ENCODE peak calls at places on chromosomes 2 and 18, in seven cellular contexts. O is endothelial cell, T is astrocyte, H is tibial nerve, C is fibroblast of mammary gland, X is heart left ventricle, R is cardiac muscle cell. A is an unnamed sample.

GRCh38 chr2:166984797-166985196 is 96.5 kb downstream of the XIRP2 start:
- DNase-seq in H (no peak), T (peak), C (peak), O (no peak), R (no peak), X (no peak), A (no peak)

GRCh38 chr2:233410191-233410760 is 56.0 kb downstream of the DGKD start:
- DNase-seq in O (no peak), C (no peak), R (no peak), T (no peak), H (no peak), X (no peak), A (no peak)

GRCh38 chr2:160516547-160517365 is 23.1 kb upstream of the RBMS1 start:
- DNase-seq in R (peak), X (no peak), C (peak), H (no peak), T (peak), O (no peak), A (no peak)

GRCh38 chr2:107810734-107811133 is 16.0 kb upstream of the RGPD4 start:
- DNase-seq in R (no peak), X (no peak), C (no peak), H (no peak), O (no peak), T (no peak), A (no peak)

GRCh38 chr2:174835797-174836255 is 71.6 kb upstream of the CHRNA1 start:
- DNase-seq in T (peak), H (no peak), X (no peak), C (peak), O (no peak), R (peak), A (no peak)

GRCh38 chr2:120683701-120684100 is 52.0 kb upstream of the GLI2 start:
- DNase-seq in T (no peak), R (no peak), X (no peak), H (no peak), C (no peak), O (no peak), A (no peak)

GRCh38 chr2:98944786-98945185 is 8.8 kb upstream of the CRACDL start:
- DNase-seq in T (peak), C (peak), O (no peak), H (no peak), R (peak), X (no peak), A (no peak)

GRCh38 chr2:38146917-38147307 is 71.0 kb upstream of the CYP1B1 start:
- DNase-seq in C (peak), H (no peak), R (peak), T (peak), O (no peak), X (no peak), A (no peak)

GRCh38 chr18:58367425-58368140 is 261.3 kb downstream of the ALPK2 start:
- DNase-seq in O (no peak), X (no peak), R (no peak), H (no peak), T (no peak), C (no peak), A (no peak)

GRCh38 chr2:156005999-156006712 is 326.4 kb downstream of the NR4A2 start:
- DNase-seq in X (no peak), T (no peak), R (no peak), H (no peak), O (no peak), C (peak), A (no peak)

GRCh38 chr18:360676-361075 is 92.8 kb upstream of the THOC1 start:
- DNase-seq in O (no peak), R (no peak), C (no peak), H (no peak), X (no peak), T (no peak), A (no peak)

GRCh38 chr2:138922973-138923563 is 142.9 kb upstream of the NXPH2 start:
- DNase-seq in H (no peak), T (peak), R (peak), O (no peak), C (peak), X (no peak), A (no peak)

GRCh38 chr2:8028981-8029380 is 652.9 kb upstream of the ID2 start:
- DNase-seq in H (no peak), C (no peak), R (no peak), O (no peak), T (no peak), X (no peak), A (no peak)

GRCh38 chr2:48415765-48416515 is 114.0 kb upstream of the STON1 start:
- DNase-seq in R (peak), X (no peak), O (no peak), C (no peak), T (no peak), H (no peak), A (no peak)

GRCh38 chr2:159600752-159601151 is 15.6 kb downstream of the BAZ2B start:
- DNase-seq in R (peak), X (no peak), C (peak), H (no peak), O (no peak), T (peak), A (no peak)

GRCh38 chr2:239151201-239152131 is 249.4 kb downstream of the HDAC4 start:
- DNase-seq in O (no peak), C (peak), R (no peak), H (peak), T (no peak), X (no peak), A (peak)

GRCh38 chr18:24054130-24054529 is 39.6 kb downstream of the TTC39C start:
- DNase-seq in X (no peak), T (peak), H (no peak), C (peak), O (no peak), R (peak), A (no peak)

GRCh38 chr18:58241877-58242276 is 197.9 kb downstream of the NEDD4L start:
- DNase-seq in R (peak), H (no peak), X (no peak), O (no peak), T (peak), C (peak), A (no peak)

GRCh38 chr2:159988412-159988970 is 73.9 kb downstream of the PLA2R1 start:
- DNase-seq in X (no peak), C (no peak), H (no peak), T (no peak), R (no peak), O (no peak), A (no peak)

GRCh38 chr2:11387100-11387390 is 42.6 kb upstream of the ROCK2 start:
- DNase-seq in H (no peak), X (no peak), R (peak), O (no peak), T (no peak), C (peak), A (no peak)

GRCh38 chr2:220847587-220847986 is 724.5 kb downstream of the EPHA4 start:
- DNase-seq in T (peak), O (no peak), X (no peak), R (peak), H (no peak), C (peak), A (no peak)

GRCh38 chr2:52686935-52687334 is 1080.7 kb upstream of the CHAC2 start:
- DNase-seq in R (no peak), C (no peak), O (no peak), T (peak), X (no peak), H (no peak), A (no peak)

GRCh38 chr2:56185582-56186046 is 1.8 kb downstream of the CCDC85A start:
- DNase-seq in H (no peak), R (peak), O (peak), C (no peak), X (peak), T (peak), A (peak)

GRCh38 chr2:140836826-140837225 is 1294.0 kb downstream of the LRP1B start:
- DNase-seq in H (no peak), O (no peak), X (no peak), T (no peak), R (no peak), C (no peak), A (no peak)

GRCh38 chr2:123688504-123688903 is 336.6 kb upstream of the CNTNAP5 start:
- DNase-seq in O (no peak), T (no peak), C (no peak), H (no peak), X (no peak), R (no peak), A (no peak)

GRCh38 chr2:158179660-158180059 is 78.0 kb downstream of the UPP2 start:
- DNase-seq in H (no peak), C (peak), T (no peak), X (no peak), R (peak), O (no peak), A (no peak)
- TF ChIP-seq CTCF in H (peak), C (peak), T (peak), X (peak), R (peak), O (no peak), A (peak)

GRCh38 chr18:48752478-48752877 is 198.3 kb downstream of the SMAD7 start:
- DNase-seq in R (no peak), H (no peak), T (no peak), O (no peak), C (no peak), X (no peak), A (no peak)

GRCh38 chr18:48752928-48753327 is 197.8 kb downstream of the SMAD7 start:
- DNase-seq in O (no peak), H (no peak), C (no peak), R (no peak), T (peak), X (no peak), A (no peak)

GRCh38 chr18:48751727-48752468 is 198.9 kb downstream of the SMAD7 start:
- DNase-seq in T (no peak), R (peak), C (no peak), O (no peak), H (no peak), X (no peak), A (no peak)

GRCh38 chr18:48750485-48751175 is 200.1 kb downstream of the SMAD7 start:
- DNase-seq in O (no peak), X (peak), R (peak), H (no peak), T (peak), C (peak), A (no peak)

GRCh38 chr18:48749768-48750167 is 201.0 kb downstream of the SMAD7 start:
- DNase-seq in C (peak), X (peak), T (peak), H (peak), R (peak), O (no peak), A (peak)
- TF ChIP-seq CTCF in C (no peak), X (peak), T (no peak), H (no peak), R (peak), O (no peak), A (peak)

GRCh38 chr2:165699931-165700330 is 94.1 kb downstream of the GALNT3 start:
- DNase-seq in H (no peak), O (no peak), C (no peak), R (no peak), X (no peak), T (no peak), A (no peak)

GRCh38 chr2:165700511-165700910 is 93.5 kb downstream of the GALNT3 start:
- DNase-seq in H (no peak), T (no peak), X (no peak), C (no peak), O (no peak), R (no peak), A (no peak)

GRCh38 chr2:165697727-165698620 is 96.1 kb downstream of the GALNT3 start:
- DNase-seq in X (no peak), H (no peak), C (no peak), O (no peak), T (no peak), R (no peak), A (no peak)

GRCh38 chr2:165693838-165694237 is 100.2 kb downstream of the GALNT3 start:
- DNase-seq in X (no peak), O (no peak), H (no peak), C (no peak), T (no peak), R (no peak), A (no peak)

DNA sequence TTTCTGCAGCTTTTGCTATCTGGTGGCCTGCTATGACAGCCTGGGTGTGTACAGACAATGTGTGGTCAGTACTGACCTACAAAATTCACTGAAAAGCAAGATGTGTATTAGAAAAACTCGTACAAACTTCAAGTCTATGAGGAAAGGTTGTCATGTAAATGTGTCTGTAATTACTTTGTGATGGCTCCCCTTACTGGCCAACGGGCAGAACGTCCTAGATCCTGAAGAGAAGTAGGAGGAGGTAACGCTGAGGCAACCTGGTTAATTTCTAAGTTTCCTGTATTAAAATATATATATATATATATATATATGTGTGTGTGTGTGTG is 95.5 kb downstream of the GALNT3 start:
- DNase-seq in X (peak), R (peak), H (peak), O (peak), C (peak), T (peak), A (no peak)
- TF ChIP-seq CTCF in X (peak), R (peak), H (peak), O (no peak), C (peak), T (peak), A (peak)

GRCh38 chr2:24544456-24545115 is 53.5 kb downstream of the NCOA1 start:
- DNase-seq in T (no peak), C (peak), X (no peak), H (no peak), O (no peak), R (no peak), A (no peak)

GRCh38 chr2:24542269-24542872 is 51.3 kb downstream of the NCOA1 start:
- DNase-seq in R (no peak), X (no peak), C (no peak), T (no peak), O (no peak), H (no peak), A (no peak)

GRCh38 chr2:24546668-24547067 is 55.6 kb downstream of the NCOA1 start:
- DNase-seq in R (no peak), X (no peak), T (no peak), O (no peak), H (no peak), C (no peak), A (no peak)

GRCh38 chr2:24540011-24540477 is 49.0 kb downstream of the NCOA1 start:
- DNase-seq in C (no peak), T (no peak), R (no peak), X (no peak), H (no peak), O (no peak), A (no peak)

DNA sequence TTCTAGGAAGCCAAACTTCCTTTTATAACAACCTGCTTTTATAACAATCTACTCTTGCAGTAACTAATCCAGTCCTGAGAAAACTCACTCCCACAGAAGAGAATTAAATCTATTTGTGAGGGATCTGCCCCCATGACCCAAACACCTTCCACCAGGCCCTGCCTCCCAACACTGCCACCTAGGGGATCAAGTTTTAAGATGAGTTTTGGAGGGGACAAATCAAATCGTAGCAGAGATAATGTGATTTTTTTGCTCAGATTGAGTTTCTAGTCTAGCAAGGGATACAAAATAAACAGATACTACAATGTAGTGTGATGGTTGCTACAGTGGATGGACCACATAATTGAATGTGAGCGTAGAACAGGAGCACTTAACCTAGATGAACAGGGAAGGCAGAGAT is 52.2 kb downstream of the NCOA1 start:
- DNase-seq in C (peak), R (no peak), H (no peak), X (no peak), O (peak), T (no peak), A (no peak)
- TF ChIP-seq CTCF in C (peak), R (peak), H (no peak), X (peak), O (peak), T (peak), A (peak)

GRCh38 chr18:7924616-7925015 is 357.5 kb downstream of the PTPRM start:
- DNase-seq in H (no peak), O (no peak), C (no peak), X (no peak), T (no peak), R (peak), A (no peak)
- TF ChIP-seq CTCF in H (no peak), O (no peak), C (no peak), X (no peak), T (no peak), R (no peak), A (no peak)

GRCh38 chr2:129764376-129765325 is 214.8 kb upstream of the RAB6C start:
- DNase-seq in T (no peak), H (no peak), C (no peak), R (no peak), X (no peak), O (no peak), A (no peak)
- TF ChIP-seq CTCF in T (no peak), H (no peak), C (no peak), R (no peak), X (no peak), O (no peak), A (peak)

DNA sequence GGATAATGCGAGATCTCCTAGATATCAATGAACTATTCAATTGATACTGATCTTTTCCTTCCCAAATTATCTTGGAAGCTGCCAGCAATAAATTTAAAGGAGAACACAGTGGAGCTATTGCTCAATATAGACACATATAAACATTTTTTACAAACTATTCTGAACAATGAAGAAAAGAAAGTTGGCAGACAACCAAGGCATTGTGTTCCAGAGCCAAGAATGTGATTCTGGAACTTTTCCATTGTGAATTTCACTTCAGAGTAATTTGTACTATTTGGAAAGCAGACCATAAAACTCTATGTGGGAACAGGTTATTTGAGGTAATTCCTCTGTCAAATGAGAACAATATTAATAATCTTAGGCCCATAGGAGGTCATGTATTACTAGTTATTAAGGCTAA is 588.2 kb downstream of the IRS1 start:
- DNase-seq in X (no peak), T (peak), R (peak), H (no peak), C (peak), O (no peak), A (no peak)
- TF ChIP-seq CTCF in X (no peak), T (no peak), R (no peak), H (no peak), C (no peak), O (no peak), A (no peak)

DNA sequence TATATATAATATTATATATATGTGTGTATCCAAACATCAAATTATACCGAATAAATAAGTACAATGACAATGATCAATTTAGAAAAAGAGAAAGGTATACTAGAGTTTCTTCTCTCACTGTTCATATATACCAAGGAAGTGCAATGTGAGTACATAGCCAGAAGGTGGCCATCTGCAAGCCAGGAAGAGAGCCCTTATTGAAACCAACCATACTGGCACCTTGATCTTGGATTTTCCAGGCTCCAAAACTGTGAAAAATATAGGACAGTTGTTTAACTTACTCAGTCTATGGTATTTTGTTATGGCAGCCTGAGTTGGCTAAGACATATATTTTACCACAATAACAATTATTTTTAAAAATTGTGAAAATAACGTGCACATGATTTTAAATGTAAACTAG is 1490.2 kb upstream of the SLC39A10 start:
- DNase-seq in R (peak), T (peak), H (no peak), O (peak), C (peak), X (no peak), A (no peak)
- TF ChIP-seq CTCF in R (peak), T (peak), H (peak), O (peak), C (peak), X (peak), A (peak)